ENCODE peak calls at places on chromosomes 2 and 18, in five cellular contexts. One of them, this sample, is unnamed.

GRCh38 chr2:218266316-218266979 is 3.5 kb downstream of the AAMP start:
- DNase-seq in GM23338: no peak
- DNase-seq in A549: no peak
- DNase-seq in HepG2: no peak
- DNase-seq in GM12878: no peak
- DNase-seq in this sample: no peak

GRCh38 chr2:216189410-216189809 is 80.3 kb downstream of the XRCC5 start:
- DNase-seq in GM23338: no peak
- DNase-seq in A549: no peak
- DNase-seq in HepG2: no peak
- DNase-seq in GM12878: no peak
- DNase-seq in this sample: no peak

GRCh38 chr18:939167-939566 is 34.5 kb downstream of the ADCYAP1 start:
- DNase-seq in GM23338: peak
- DNase-seq in A549: no peak
- DNase-seq in HepG2: no peak
- DNase-seq in GM12878: no peak
- DNase-seq in this sample: no peak

GRCh38 chr2:96330407-96330806 is 5.2 kb upstream of the NCAPH start:
- DNase-seq in GM23338: no peak
- DNase-seq in A549: no peak
- DNase-seq in HepG2: no peak
- DNase-seq in GM12878: no peak
- DNase-seq in this sample: no peak

GRCh38 chr2:49224426-49225010 is 70.2 kb upstream of the FSHR start:
- DNase-seq in GM23338: no peak
- DNase-seq in A549: no peak
- DNase-seq in HepG2: no peak
- DNase-seq in GM12878: no peak
- DNase-seq in this sample: no peak

GRCh38 chr2:203534486-203535077 is 519 bp downstream of the RAPH1 start:
- DNase-seq in GM23338: no peak
- DNase-seq in A549: peak
- DNase-seq in HepG2: peak
- DNase-seq in GM12878: no peak
- DNase-seq in this sample: peak

GRCh38 chr18:44729631-44730101 is 49.0 kb downstream of the SETBP1 start:
- DNase-seq in GM23338: no peak
- DNase-seq in A549: no peak
- DNase-seq in HepG2: no peak
- DNase-seq in GM12878: no peak
- DNase-seq in this sample: peak

GRCh38 chr2:30756971-30757370 is 50.3 kb downstream of the CAPN13 start:
- DNase-seq in GM23338: no peak
- DNase-seq in A549: no peak
- DNase-seq in HepG2: no peak
- DNase-seq in GM12878: no peak
- DNase-seq in this sample: no peak

GRCh38 chr18:62245699-62246098 is 58.6 kb downstream of the RELCH start:
- DNase-seq in GM23338: peak
- DNase-seq in A549: no peak
- DNase-seq in HepG2: no peak
- DNase-seq in GM12878: no peak
- DNase-seq in this sample: no peak

GRCh38 chr2:119808516-119809147 is 48.9 kb downstream of the PTPN4 start:
- DNase-seq in GM23338: no peak
- DNase-seq in A549: no peak
- DNase-seq in HepG2: no peak
- DNase-seq in GM12878: no peak
- DNase-seq in this sample: no peak
- TF ChIP-seq JUNB in GM23338: no peak
- TF ChIP-seq JUNB in A549: no peak
- TF ChIP-seq JUNB in HepG2: no peak
- TF ChIP-seq JUNB in GM12878: no peak
- TF ChIP-seq JUNB in this sample: no peak

GRCh38 chr2:100394111-100394641 is 23.3 kb downstream of the CHST10 start:
- DNase-seq in GM23338: no peak
- DNase-seq in A549: no peak
- DNase-seq in HepG2: no peak
- DNase-seq in GM12878: peak
- DNase-seq in this sample: no peak

GRCh38 chr2:100397976-100398375 is 19.5 kb downstream of the CHST10 start:
- DNase-seq in GM23338: no peak
- DNase-seq in A549: no peak
- DNase-seq in HepG2: no peak
- DNase-seq in GM12878: no peak
- DNase-seq in this sample: no peak

GRCh38 chr2:100397117-100397860 is 20.2 kb downstream of the CHST10 start:
- DNase-seq in GM23338: no peak
- DNase-seq in A549: no peak
- DNase-seq in HepG2: no peak
- DNase-seq in GM12878: no peak
- DNase-seq in this sample: no peak

GRCh38 chr2:100396483-100396882 is 21.0 kb downstream of the CHST10 start:
- DNase-seq in GM23338: no peak
- DNase-seq in A549: no peak
- DNase-seq in HepG2: no peak
- DNase-seq in GM12878: no peak
- DNase-seq in this sample: no peak

DNA sequence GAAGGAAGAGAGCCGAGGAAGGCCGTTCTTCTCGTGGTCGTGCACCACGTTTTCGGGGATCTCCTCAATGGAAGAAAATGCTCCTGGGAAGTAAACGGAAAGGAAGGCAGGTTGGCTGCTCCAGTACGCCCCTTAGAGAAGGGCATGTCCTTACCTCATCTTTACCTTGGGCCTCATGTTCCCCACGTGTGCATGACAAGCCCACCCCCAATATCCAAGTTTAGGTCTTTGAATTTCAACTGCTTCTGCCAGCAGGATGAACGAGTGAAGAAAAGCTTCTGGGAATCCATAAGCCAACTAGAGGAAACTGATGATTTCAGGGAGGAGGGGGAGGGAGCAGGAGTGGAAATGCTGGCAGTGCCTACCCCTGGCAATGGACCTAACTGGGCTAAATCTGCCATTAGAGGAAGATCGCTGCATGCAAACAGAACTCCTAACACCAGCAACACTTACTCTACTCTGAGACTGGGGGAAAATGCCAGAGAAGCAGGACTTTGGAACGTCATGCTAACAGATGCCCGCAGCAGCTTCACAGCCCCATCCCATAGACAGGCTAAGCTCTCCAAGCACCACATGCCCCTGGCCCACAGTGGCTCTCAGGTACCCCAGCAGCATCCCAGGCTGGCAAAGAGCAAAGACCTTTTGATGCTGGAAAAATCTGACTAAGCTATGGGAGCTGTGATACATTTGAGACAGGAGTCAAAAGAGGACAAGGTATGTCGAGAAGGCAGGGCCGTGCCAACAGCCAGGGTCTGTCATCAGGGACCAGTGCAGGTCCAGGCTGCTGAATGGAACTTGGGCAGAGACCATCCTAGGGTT is 21.7 kb downstream of the CHST10 start:
- DNase-seq in GM23338: no peak
- DNase-seq in A549: no peak
- DNase-seq in HepG2: no peak
- DNase-seq in GM12878: no peak
- DNase-seq in this sample: no peak
- TF ChIP-seq JUNB in GM23338: no peak
- TF ChIP-seq JUNB in A549: no peak
- TF ChIP-seq JUNB in HepG2: no peak
- TF ChIP-seq JUNB in GM12878: no peak
- TF ChIP-seq JUNB in this sample: no peak

DNA sequence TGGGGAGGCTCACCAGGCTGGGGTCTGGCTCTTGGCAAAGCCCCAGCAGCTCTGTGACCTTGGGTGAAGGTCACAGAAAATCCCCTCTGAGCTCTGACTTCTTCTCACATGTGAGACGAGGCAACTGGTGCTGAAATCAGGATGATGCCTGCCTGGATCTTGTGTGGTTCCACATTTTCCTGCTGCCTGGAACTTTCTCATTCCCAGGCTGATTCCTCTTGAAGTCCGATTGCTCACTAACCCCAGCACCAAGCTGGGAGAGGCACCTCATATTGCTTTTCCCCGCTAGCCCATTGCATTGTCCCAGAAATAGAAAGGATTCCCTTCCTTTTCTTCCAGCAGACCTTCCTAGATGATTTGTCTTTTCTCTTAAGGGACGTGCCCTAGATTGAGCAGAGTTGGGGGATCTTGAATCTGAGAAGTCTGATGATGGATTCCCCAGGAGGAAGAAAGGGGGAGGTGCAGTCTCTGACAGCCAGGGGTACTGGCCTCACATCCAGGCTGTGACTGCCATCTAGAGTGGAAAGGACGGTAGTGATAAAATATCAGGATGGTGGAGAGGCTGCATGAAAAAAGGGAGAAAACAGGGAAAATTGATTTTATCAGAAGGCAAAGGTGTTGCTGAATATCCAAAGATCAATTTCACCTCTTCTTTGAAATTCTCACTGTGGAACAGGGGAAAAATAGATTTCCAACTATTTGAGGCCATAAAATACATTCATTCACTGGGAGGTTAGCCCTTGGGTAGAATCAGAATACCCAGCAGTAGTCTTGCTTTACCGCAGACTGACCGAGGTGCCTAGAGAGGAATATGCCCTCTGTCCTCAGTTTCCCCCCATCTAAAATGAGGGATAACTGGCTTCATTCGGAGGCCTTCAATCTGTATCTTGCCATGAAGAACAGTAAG is 96.3 kb downstream of the FAM210A start:
- DNase-seq in GM23338: peak
- DNase-seq in A549: peak
- DNase-seq in HepG2: peak
- DNase-seq in GM12878: peak
- DNase-seq in this sample: peak
- TF ChIP-seq JUNB in GM23338: no peak
- TF ChIP-seq JUNB in A549: no peak
- TF ChIP-seq JUNB in HepG2: no peak
- TF ChIP-seq JUNB in GM12878: no peak
- TF ChIP-seq JUNB in this sample: no peak

DNA sequence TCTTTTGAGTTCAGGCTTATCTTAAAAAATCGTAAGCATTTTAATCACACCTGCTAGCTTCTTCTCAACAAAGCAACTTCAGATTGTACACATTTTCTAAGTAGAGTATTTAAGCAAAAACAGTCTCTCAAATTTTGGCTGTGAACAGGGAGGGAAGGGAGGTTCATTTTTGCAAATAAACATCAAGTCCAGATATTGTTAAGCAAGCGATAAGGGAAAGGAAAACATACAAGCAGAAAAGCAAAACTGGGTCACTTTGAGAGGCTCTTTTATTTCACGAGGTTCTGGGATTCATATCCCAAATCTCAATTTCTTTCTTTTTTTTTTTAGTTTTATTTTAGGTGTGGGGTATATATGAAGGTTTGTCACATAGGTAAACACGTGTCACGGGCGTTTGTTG is 79.9 kb downstream of the SLC25A12 start:
- DNase-seq in GM23338: no peak
- DNase-seq in A549: no peak
- DNase-seq in HepG2: no peak
- DNase-seq in GM12878: no peak
- DNase-seq in this sample: no peak
- TF ChIP-seq JUNB in GM23338: no peak
- TF ChIP-seq JUNB in A549: no peak
- TF ChIP-seq JUNB in HepG2: no peak
- TF ChIP-seq JUNB in GM12878: no peak
- TF ChIP-seq JUNB in this sample: no peak

GRCh38 chr18:28177828-28178635 is 1.1 kb upstream of the CDH2 start:
- DNase-seq in GM23338: peak
- DNase-seq in A549: peak
- DNase-seq in HepG2: peak
- DNase-seq in GM12878: no peak
- DNase-seq in this sample: no peak
- TF ChIP-seq JUNB in GM23338: no peak
- TF ChIP-seq JUNB in A549: no peak
- TF ChIP-seq JUNB in HepG2: no peak
- TF ChIP-seq JUNB in GM12878: no peak
- TF ChIP-seq JUNB in this sample: no peak

GRCh38 chr2:163731735-163732134 is 4.1 kb downstream of the FIGN start:
- DNase-seq in GM23338: no peak
- DNase-seq in A549: no peak
- DNase-seq in HepG2: no peak
- DNase-seq in GM12878: no peak
- DNase-seq in this sample: no peak

GRCh38 chr2:163732718-163733117 is 3.1 kb downstream of the FIGN start:
- DNase-seq in GM23338: no peak
- DNase-seq in A549: no peak
- DNase-seq in HepG2: no peak
- DNase-seq in GM12878: no peak
- DNase-seq in this sample: no peak

GRCh38 chr2:163734401-163734800 is 1.4 kb downstream of the FIGN start:
- DNase-seq in GM23338: no peak
- DNase-seq in A549: no peak
- DNase-seq in HepG2: no peak
- DNase-seq in GM12878: no peak
- DNase-seq in this sample: no peak

GRCh38 chr2:163734911-163735691 is 707 bp downstream of the FIGN start:
- DNase-seq in GM23338: peak
- DNase-seq in A549: no peak
- DNase-seq in HepG2: no peak
- DNase-seq in GM12878: no peak
- DNase-seq in this sample: no peak

GRCh38 chr2:163733301-163733938 is 2.4 kb downstream of the FIGN start:
- DNase-seq in GM23338: no peak
- DNase-seq in A549: no peak
- DNase-seq in HepG2: no peak
- DNase-seq in GM12878: no peak
- DNase-seq in this sample: no peak
- TF ChIP-seq JUNB in GM23338: no peak
- TF ChIP-seq JUNB in A549: no peak
- TF ChIP-seq JUNB in HepG2: no peak
- TF ChIP-seq JUNB in GM12878: no peak
- TF ChIP-seq JUNB in this sample: no peak

DNA sequence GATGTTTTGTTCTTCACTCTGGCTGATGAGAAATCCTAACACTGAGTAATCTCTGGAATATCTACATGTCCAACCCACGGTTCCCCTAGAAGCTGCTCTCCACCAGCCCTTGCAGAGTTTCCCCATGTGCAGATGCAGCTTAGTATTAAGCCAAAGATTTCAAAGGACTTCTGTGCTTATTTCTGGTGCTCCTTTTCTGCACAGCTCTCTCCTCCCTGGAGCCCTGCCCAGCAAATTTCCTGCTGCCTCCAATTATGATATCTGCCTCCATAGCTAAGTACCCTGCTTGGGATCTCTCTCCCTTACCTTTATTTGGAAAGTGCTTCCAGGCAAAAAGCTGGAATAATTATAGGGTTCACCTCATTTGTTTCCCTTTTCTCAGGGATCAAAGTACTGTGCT is 949.3 kb downstream of the BCL11A start:
- DNase-seq in GM23338: no peak
- DNase-seq in A549: no peak
- DNase-seq in HepG2: no peak
- DNase-seq in GM12878: no peak
- DNase-seq in this sample: no peak
- TF ChIP-seq JUNB in GM23338: no peak
- TF ChIP-seq JUNB in A549: no peak
- TF ChIP-seq JUNB in HepG2: no peak
- TF ChIP-seq JUNB in GM12878: no peak
- TF ChIP-seq JUNB in this sample: no peak

DNA sequence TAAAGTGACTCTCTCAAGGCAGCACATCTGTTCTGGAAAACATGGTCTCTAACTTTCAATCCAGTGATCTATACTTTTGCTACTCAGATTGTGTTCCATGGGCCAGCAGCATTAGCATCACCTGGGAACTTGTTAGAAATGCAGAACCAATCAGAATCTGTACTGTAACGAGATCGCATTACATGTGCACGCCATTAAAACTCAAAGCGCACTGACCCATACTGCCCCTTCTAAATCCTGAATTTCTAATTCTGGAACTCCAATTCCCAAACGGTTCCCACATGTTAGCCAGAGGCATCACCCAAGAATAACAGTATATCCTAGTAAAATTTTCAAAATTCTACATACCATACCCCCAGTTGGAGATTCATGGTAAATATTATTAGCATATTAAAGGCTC is 10.5 kb upstream of the DCTN1 start:
- DNase-seq in GM23338: peak
- DNase-seq in A549: no peak
- DNase-seq in HepG2: no peak
- DNase-seq in GM12878: no peak
- DNase-seq in this sample: no peak
- TF ChIP-seq JUNB in GM23338: no peak
- TF ChIP-seq JUNB in A549: no peak
- TF ChIP-seq JUNB in HepG2: no peak
- TF ChIP-seq JUNB in GM12878: no peak
- TF ChIP-seq JUNB in this sample: no peak